ENCODE peak calls at places on chromosomes 13 and 19, in six cellular contexts. One of them, this sample, is unnamed.

GRCh38 chr19:48363500-48363809 is 285 bp downstream of the TMEM143 start:
- DNase-seq in OCI-M1: no peak
- DNase-seq in lower lobe of right lung: no peak
- DNase-seq in fibroblast of mammary gland: peak; percentile 11
- DNase-seq in left lung: no peak
- DNase-seq in frontal cortex: no peak
- DNase-seq in this sample: no peak

GRCh38 chr13:59623516-59623915 is 540.2 kb downstream of the DIAPH3 start:
- DNase-seq in OCI-M1: no peak
- DNase-seq in lower lobe of right lung: no peak
- DNase-seq in fibroblast of mammary gland: no peak
- DNase-seq in left lung: no peak
- DNase-seq in frontal cortex: no peak
- DNase-seq in this sample: no peak

GRCh38 chr13:98821372-98822237 is 69.1 kb upstream of the SLC15A1 start:
- DNase-seq in OCI-M1: no peak
- DNase-seq in lower lobe of right lung: no peak
- DNase-seq in fibroblast of mammary gland: peak; percentile 87
- DNase-seq in left lung: no peak
- DNase-seq in frontal cortex: no peak
- DNase-seq in this sample: no peak

GRCh38 chr13:107376393-107377085 is 808.6 kb upstream of the ARGLU1 start:
- DNase-seq in OCI-M1: no peak
- DNase-seq in lower lobe of right lung: no peak
- DNase-seq in fibroblast of mammary gland: no peak
- DNase-seq in left lung: no peak
- DNase-seq in frontal cortex: no peak
- DNase-seq in this sample: no peak

GRCh38 chr19:19860756-19861390 is 4.8 kb upstream of the ZNF253 start:
- DNase-seq in OCI-M1: no peak
- DNase-seq in lower lobe of right lung: no peak
- DNase-seq in fibroblast of mammary gland: no peak
- DNase-seq in left lung: no peak
- DNase-seq in frontal cortex: no peak
- DNase-seq in this sample: peak; percentile 48

GRCh38 chr19:52566588-52566987 is 3.5 kb upstream of the ZNF701 start:
- DNase-seq in OCI-M1: no peak
- DNase-seq in lower lobe of right lung: no peak
- DNase-seq in fibroblast of mammary gland: peak; percentile 89
- DNase-seq in left lung: no peak
- DNase-seq in frontal cortex: no peak
- DNase-seq in this sample: no peak

GRCh38 chr13:25037057-25037813 is 58.7 kb upstream of the PABPC3 start:
- DNase-seq in OCI-M1: peak; percentile 66
- DNase-seq in lower lobe of right lung: no peak
- DNase-seq in fibroblast of mammary gland: peak; percentile 67
- DNase-seq in left lung: no peak
- DNase-seq in frontal cortex: peak; percentile 44
- DNase-seq in this sample: peak; percentile 38

GRCh38 chr19:10643166-10643967 is 10.8 kb upstream of the ILF3 start:
- DNase-seq in OCI-M1: no peak
- DNase-seq in lower lobe of right lung: no peak
- DNase-seq in fibroblast of mammary gland: no peak
- DNase-seq in left lung: no peak
- DNase-seq in frontal cortex: no peak
- DNase-seq in this sample: no peak

GRCh38 chr13:49419292-49419691 is 24.6 kb downstream of the CAB39L start:
- DNase-seq in OCI-M1: no peak
- DNase-seq in lower lobe of right lung: no peak
- DNase-seq in fibroblast of mammary gland: peak; percentile 68
- DNase-seq in left lung: no peak
- DNase-seq in frontal cortex: no peak
- DNase-seq in this sample: no peak

GRCh38 chr19:13872695-13873389 is 4.1 kb upstream of the NANOS3 start:
- DNase-seq in OCI-M1: peak; percentile 89
- DNase-seq in lower lobe of right lung: no peak
- DNase-seq in fibroblast of mammary gland: no peak
- DNase-seq in left lung: peak; percentile 83
- DNase-seq in frontal cortex: no peak
- DNase-seq in this sample: no peak

GRCh38 chr19:46428278-46429141 is at the start of gene PNMA8C:
- DNase-seq in OCI-M1: peak; percentile 48
- DNase-seq in lower lobe of right lung: peak; percentile 71
- DNase-seq in fibroblast of mammary gland: peak; percentile 45
- DNase-seq in left lung: peak; percentile 84
- DNase-seq in frontal cortex: peak; percentile 84
- DNase-seq in this sample: no peak

GRCh38 chr19:33621811-33622504 is at the start of gene CHST8:
- DNase-seq in OCI-M1: no peak
- DNase-seq in lower lobe of right lung: no peak
- DNase-seq in fibroblast of mammary gland: peak; percentile 6
- DNase-seq in left lung: no peak
- DNase-seq in frontal cortex: peak; percentile 77
- DNase-seq in this sample: no peak

GRCh38 chr13:112714772-112715569 is 25.1 kb downstream of the ATP11A start:
- DNase-seq in OCI-M1: no peak
- DNase-seq in lower lobe of right lung: no peak
- DNase-seq in fibroblast of mammary gland: no peak
- DNase-seq in left lung: no peak
- DNase-seq in frontal cortex: no peak
- DNase-seq in this sample: no peak

GRCh38 chr19:17402982-17403855 is 2.2 kb downstream of the BST2 start:
- DNase-seq in OCI-M1: peak; percentile 73
- DNase-seq in lower lobe of right lung: no peak
- DNase-seq in fibroblast of mammary gland: no peak
- DNase-seq in left lung: no peak
- DNase-seq in frontal cortex: peak; percentile 80
- DNase-seq in this sample: no peak

GRCh38 chr13:60150538-60150937 is 13.2 kb downstream of the DIAPH3 start:
- DNase-seq in OCI-M1: no peak
- DNase-seq in lower lobe of right lung: no peak
- DNase-seq in fibroblast of mammary gland: no peak
- DNase-seq in left lung: no peak
- DNase-seq in frontal cortex: no peak
- DNase-seq in this sample: no peak

GRCh38 chr19:19215792-19216191 is 4.0 kb downstream of the NCAN start:
- DNase-seq in OCI-M1: no peak
- DNase-seq in lower lobe of right lung: no peak
- DNase-seq in fibroblast of mammary gland: no peak
- DNase-seq in left lung: no peak
- DNase-seq in frontal cortex: no peak
- DNase-seq in this sample: no peak

GRCh38 chr13:62251734-62252133 is 836.1 kb upstream of the PCDH20 start:
- DNase-seq in OCI-M1: peak; percentile 81
- DNase-seq in lower lobe of right lung: no peak
- DNase-seq in fibroblast of mammary gland: no peak
- DNase-seq in left lung: no peak
- DNase-seq in frontal cortex: no peak
- DNase-seq in this sample: no peak

GRCh38 chr19:3665681-3666544 is 34.4 kb downstream of the PIP5K1C start:
- DNase-seq in OCI-M1: peak; percentile 40
- DNase-seq in lower lobe of right lung: peak; percentile 76
- DNase-seq in fibroblast of mammary gland: no peak
- DNase-seq in left lung: peak; percentile 93
- DNase-seq in frontal cortex: peak; percentile 90
- DNase-seq in this sample: peak; percentile 89

GRCh38 chr13:39119422-39119821 is 81.2 kb downstream of the NHLRC3 start:
- DNase-seq in OCI-M1: no peak
- DNase-seq in lower lobe of right lung: no peak
- DNase-seq in fibroblast of mammary gland: no peak
- DNase-seq in left lung: no peak
- DNase-seq in frontal cortex: no peak
- DNase-seq in this sample: no peak

GRCh38 chr19:17488593-17489391 is 18.5 kb downstream of the SLC27A1 start:
- DNase-seq in OCI-M1: peak; percentile 16
- DNase-seq in lower lobe of right lung: peak; percentile 94
- DNase-seq in fibroblast of mammary gland: no peak
- DNase-seq in left lung: peak; percentile 93
- DNase-seq in frontal cortex: no peak
- DNase-seq in this sample: peak; percentile 62

GRCh38 chr19:38168632-38169031 is 55.4 kb downstream of the DPF1 start:
- DNase-seq in OCI-M1: no peak
- DNase-seq in lower lobe of right lung: no peak
- DNase-seq in fibroblast of mammary gland: no peak
- DNase-seq in left lung: no peak
- DNase-seq in frontal cortex: no peak
- DNase-seq in this sample: no peak

GRCh38 chr13:66675620-66676019 is 554.5 kb downstream of the PCDH9 start:
- DNase-seq in OCI-M1: no peak
- DNase-seq in lower lobe of right lung: no peak
- DNase-seq in fibroblast of mammary gland: peak; percentile 10
- DNase-seq in left lung: no peak
- DNase-seq in frontal cortex: no peak
- DNase-seq in this sample: no peak

GRCh38 chr19:39377373-39378362 is 13.2 kb downstream of the PAF1 start:
- DNase-seq in OCI-M1: no peak
- DNase-seq in lower lobe of right lung: no peak
- DNase-seq in fibroblast of mammary gland: no peak
- DNase-seq in left lung: no peak
- DNase-seq in frontal cortex: no peak
- DNase-seq in this sample: no peak

GRCh38 chr19:37931941-37932655 is 25.1 kb downstream of the SIPA1L3 start:
- DNase-seq in OCI-M1: no peak
- DNase-seq in lower lobe of right lung: peak; percentile 94
- DNase-seq in fibroblast of mammary gland: peak; percentile 54
- DNase-seq in left lung: peak; percentile 96
- DNase-seq in frontal cortex: peak; percentile 62
- DNase-seq in this sample: no peak

GRCh38 chr13:98937911-98938381 is 39.9 kb downstream of the DOCK9 start:
- DNase-seq in OCI-M1: no peak
- DNase-seq in lower lobe of right lung: no peak
- DNase-seq in fibroblast of mammary gland: peak; percentile 14
- DNase-seq in left lung: no peak
- DNase-seq in frontal cortex: no peak
- DNase-seq in this sample: no peak

GRCh38 chr19:13150919-13151604 is 851 bp downstream of the IER2 start:
- DNase-seq in OCI-M1: no peak
- DNase-seq in lower lobe of right lung: no peak
- DNase-seq in fibroblast of mammary gland: no peak
- DNase-seq in left lung: peak; percentile 80
- DNase-seq in frontal cortex: no peak
- DNase-seq in this sample: peak; percentile 19

GRCh38 chr19:9857920-9858746 is 23.0 kb downstream of the PIN1 start:
- DNase-seq in OCI-M1: peak; percentile 78
- DNase-seq in lower lobe of right lung: no peak
- DNase-seq in fibroblast of mammary gland: no peak
- DNase-seq in left lung: no peak
- DNase-seq in frontal cortex: no peak
- DNase-seq in this sample: no peak

This sample was measured in naive thymus-derived CD4-positive, alpha-beta T cell.